ENCODE peak calls at places on chromosomes 2 and 18, in seven cellular contexts. One of them, this sample, is unnamed.

GRCh38 chr2:179226203-179226960 is 38.2 kb downstream of the SESTD1 start:
- DNase-seq in brain microvascular endothelial cell: no peak
- DNase-seq in pancreas: peak
- DNase-seq in GM12865: no peak
- DNase-seq in AG09309: no peak
- DNase-seq in WERI-Rb-1: no peak
- DNase-seq in lung: no peak
- DNase-seq in this sample: no peak

GRCh38 chr2:106147159-106147558 is 46.9 kb downstream of the UXS1 start:
- DNase-seq in WERI-Rb-1: no peak
- DNase-seq in pancreas: no peak
- DNase-seq in lung: no peak
- DNase-seq in AG09309: peak
- DNase-seq in brain microvascular endothelial cell: no peak
- DNase-seq in GM12865: no peak
- DNase-seq in this sample: peak

GRCh38 chr2:167057461-167057860 is 169.2 kb downstream of the XIRP2 start:
- DNase-seq in AG09309: no peak
- DNase-seq in GM12865: no peak
- DNase-seq in lung: no peak
- DNase-seq in WERI-Rb-1: no peak
- DNase-seq in brain microvascular endothelial cell: no peak
- DNase-seq in pancreas: no peak
- DNase-seq in this sample: peak

GRCh38 chr2:138490673-138491494 is 10.7 kb upstream of the SPOPL start:
- DNase-seq in GM12865: no peak
- DNase-seq in WERI-Rb-1: no peak
- DNase-seq in pancreas: no peak
- DNase-seq in AG09309: no peak
- DNase-seq in lung: no peak
- DNase-seq in brain microvascular endothelial cell: no peak
- DNase-seq in this sample: no peak

GRCh38 chr2:26932974-26933373 is 37.5 kb upstream of the MAPRE3 start:
- DNase-seq in pancreas: no peak
- DNase-seq in AG09309: no peak
- DNase-seq in brain microvascular endothelial cell: no peak
- DNase-seq in GM12865: no peak
- DNase-seq in lung: no peak
- DNase-seq in WERI-Rb-1: no peak
- DNase-seq in this sample: no peak

GRCh38 chr2:19651466-19651865 is 250.3 kb downstream of the TTC32 start:
- DNase-seq in brain microvascular endothelial cell: no peak
- DNase-seq in lung: no peak
- DNase-seq in GM12865: no peak
- DNase-seq in WERI-Rb-1: no peak
- DNase-seq in AG09309: no peak
- DNase-seq in pancreas: no peak
- DNase-seq in this sample: peak

GRCh38 chr2:20213651-20214565 is 11.0 kb downstream of the SDC1 start:
- DNase-seq in AG09309: no peak
- DNase-seq in brain microvascular endothelial cell: no peak
- DNase-seq in pancreas: no peak
- DNase-seq in WERI-Rb-1: peak
- DNase-seq in lung: no peak
- DNase-seq in GM12865: peak
- DNase-seq in this sample: no peak

GRCh38 chr2:73821227-73821626 is 7.5 kb upstream of the STAMBP start:
- DNase-seq in brain microvascular endothelial cell: no peak
- DNase-seq in lung: no peak
- DNase-seq in AG09309: no peak
- DNase-seq in pancreas: no peak
- DNase-seq in GM12865: peak
- DNase-seq in WERI-Rb-1: no peak
- DNase-seq in this sample: no peak

GRCh38 chr2:153077311-153077710 is 358.9 kb downstream of the ARL6IP6 start:
- DNase-seq in WERI-Rb-1: no peak
- DNase-seq in lung: no peak
- DNase-seq in pancreas: no peak
- DNase-seq in brain microvascular endothelial cell: no peak
- DNase-seq in AG09309: no peak
- DNase-seq in GM12865: no peak
- DNase-seq in this sample: no peak

GRCh38 chr2:169822785-169823392 is 1.8 kb downstream of the METTL5 start:
- DNase-seq in brain microvascular endothelial cell: no peak
- DNase-seq in AG09309: no peak
- DNase-seq in lung: no peak
- DNase-seq in WERI-Rb-1: no peak
- DNase-seq in GM12865: no peak
- DNase-seq in pancreas: no peak
- DNase-seq in this sample: no peak

GRCh38 chr18:54805571-54806334 is 22.5 kb upstream of the RAB27B start:
- DNase-seq in pancreas: no peak
- DNase-seq in AG09309: peak
- DNase-seq in WERI-Rb-1: no peak
- DNase-seq in GM12865: no peak
- DNase-seq in brain microvascular endothelial cell: peak
- DNase-seq in lung: no peak
- DNase-seq in this sample: peak

GRCh38 chr2:240404174-240404852 is 31.1 kb upstream of the GPC1 start:
- DNase-seq in lung: no peak
- DNase-seq in pancreas: no peak
- DNase-seq in GM12865: no peak
- DNase-seq in WERI-Rb-1: no peak
- DNase-seq in brain microvascular endothelial cell: no peak
- DNase-seq in AG09309: no peak
- DNase-seq in this sample: no peak

GRCh38 chr2:85429213-85429923 is 10.9 kb downstream of the SH2D6 start:
- DNase-seq in GM12865: no peak
- DNase-seq in brain microvascular endothelial cell: no peak
- DNase-seq in AG09309: no peak
- DNase-seq in pancreas: no peak
- DNase-seq in lung: no peak
- DNase-seq in WERI-Rb-1: no peak
- DNase-seq in this sample: no peak

GRCh38 chr2:168758970-168759820 is 43.2 kb upstream of the NOSTRIN start:
- DNase-seq in pancreas: no peak
- DNase-seq in brain microvascular endothelial cell: peak
- DNase-seq in WERI-Rb-1: no peak
- DNase-seq in AG09309: peak
- DNase-seq in GM12865: peak
- DNase-seq in lung: no peak
- DNase-seq in this sample: peak

GRCh38 chr2:128315829-128316776 is 2.6 kb downstream of the HS6ST1 start:
- DNase-seq in AG09309: no peak
- DNase-seq in pancreas: peak
- DNase-seq in brain microvascular endothelial cell: no peak
- DNase-seq in WERI-Rb-1: no peak
- DNase-seq in GM12865: peak
- DNase-seq in lung: peak
- DNase-seq in this sample: no peak

GRCh38 chr2:159615936-159616733 is at the start of gene BAZ2B:
- DNase-seq in lung: peak
- DNase-seq in brain microvascular endothelial cell: peak
- DNase-seq in GM12865: peak
- DNase-seq in pancreas: peak
- DNase-seq in WERI-Rb-1: peak
- DNase-seq in AG09309: peak
- DNase-seq in this sample: peak

GRCh38 chr2:24269270-24269669 is 91.1 kb downstream of the ITSN2 start:
- DNase-seq in GM12865: no peak
- DNase-seq in WERI-Rb-1: no peak
- DNase-seq in lung: no peak
- DNase-seq in pancreas: no peak
- DNase-seq in AG09309: no peak
- DNase-seq in brain microvascular endothelial cell: peak
- DNase-seq in this sample: no peak

GRCh38 chr18:58796205-58796604 is 68.5 kb upstream of the ZNF532 start:
- DNase-seq in lung: no peak
- DNase-seq in pancreas: no peak
- DNase-seq in WERI-Rb-1: no peak
- DNase-seq in GM12865: no peak
- DNase-seq in brain microvascular endothelial cell: no peak
- DNase-seq in AG09309: no peak
- DNase-seq in this sample: no peak

GRCh38 chr2:21395366-21395765 is 271.6 kb downstream of the TDRD15 start:
- DNase-seq in pancreas: no peak
- DNase-seq in AG09309: no peak
- DNase-seq in GM12865: peak
- DNase-seq in lung: no peak
- DNase-seq in WERI-Rb-1: peak
- DNase-seq in brain microvascular endothelial cell: no peak
- DNase-seq in this sample: no peak

GRCh38 chr18:35962320-35962719 is 10.2 kb upstream of the RMP24 start:
- DNase-seq in lung: no peak
- DNase-seq in brain microvascular endothelial cell: no peak
- DNase-seq in GM12865: no peak
- DNase-seq in AG09309: no peak
- DNase-seq in pancreas: no peak
- DNase-seq in WERI-Rb-1: no peak
- DNase-seq in this sample: no peak

GRCh38 chr2:100126897-100127401 is 15.4 kb downstream of the AFF3 start:
- DNase-seq in lung: peak
- DNase-seq in pancreas: no peak
- DNase-seq in WERI-Rb-1: peak
- DNase-seq in GM12865: no peak
- DNase-seq in brain microvascular endothelial cell: no peak
- DNase-seq in AG09309: no peak
- DNase-seq in this sample: no peak

GRCh38 chr2:100121124-100121718 is 21.2 kb downstream of the AFF3 start:
- DNase-seq in WERI-Rb-1: no peak
- DNase-seq in GM12865: no peak
- DNase-seq in lung: no peak
- DNase-seq in AG09309: no peak
- DNase-seq in pancreas: no peak
- DNase-seq in brain microvascular endothelial cell: no peak
- DNase-seq in this sample: no peak

GRCh38 chr2:100126172-100126571 is 16.2 kb downstream of the AFF3 start:
- DNase-seq in GM12865: no peak
- DNase-seq in WERI-Rb-1: peak
- DNase-seq in pancreas: no peak
- DNase-seq in AG09309: no peak
- DNase-seq in brain microvascular endothelial cell: peak
- DNase-seq in lung: peak
- DNase-seq in this sample: no peak

GRCh38 chr2:100124746-100125145 is 17.6 kb downstream of the AFF3 start:
- DNase-seq in WERI-Rb-1: no peak
- DNase-seq in lung: peak
- DNase-seq in brain microvascular endothelial cell: no peak
- DNase-seq in pancreas: no peak
- DNase-seq in GM12865: no peak
- DNase-seq in AG09309: no peak
- DNase-seq in this sample: no peak

DNA sequence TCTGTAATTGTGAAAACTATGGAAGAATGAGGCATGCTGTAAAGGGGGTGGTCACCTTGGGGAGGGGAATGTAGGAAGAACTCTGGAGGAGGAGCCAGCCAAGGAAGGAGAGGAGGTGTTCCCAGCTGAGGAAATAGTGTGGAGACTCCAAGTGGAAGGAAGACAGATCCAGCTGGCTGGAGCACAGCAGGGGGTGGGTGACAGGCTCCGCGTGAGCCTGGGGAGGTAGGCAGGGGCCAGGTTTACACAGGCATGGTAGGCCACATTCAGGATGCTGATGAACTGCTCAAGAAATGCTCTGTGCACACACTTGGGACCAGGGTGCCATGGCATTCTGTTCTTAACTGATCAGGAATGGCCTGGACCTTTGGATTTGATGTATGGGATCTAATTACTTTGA is 16.7 kb downstream of the AFF3 start:
- DNase-seq in WERI-Rb-1: no peak
- DNase-seq in brain microvascular endothelial cell: no peak
- DNase-seq in lung: no peak
- DNase-seq in GM12865: no peak
- DNase-seq in pancreas: no peak
- DNase-seq in AG09309: no peak
- DNase-seq in this sample: no peak
- H3K4me3 ChIP-seq in WERI-Rb-1: no peak
- H3K4me3 ChIP-seq in brain microvascular endothelial cell: no peak
- H3K4me3 ChIP-seq in lung: no peak
- H3K4me3 ChIP-seq in GM12865: no peak
- H3K4me3 ChIP-seq in pancreas: no peak
- H3K4me3 ChIP-seq in AG09309: no peak
- H3K4me3 ChIP-seq in this sample: no peak

GRCh38 chr2:217908544-217908943 is 94.3 kb downstream of the TNS1 start:
- DNase-seq in pancreas: no peak
- DNase-seq in GM12865: no peak
- DNase-seq in AG09309: no peak
- DNase-seq in WERI-Rb-1: no peak
- DNase-seq in brain microvascular endothelial cell: no peak
- DNase-seq in lung: no peak
- DNase-seq in this sample: no peak
- TF ChIP-seq CTCF in pancreas: no peak
- TF ChIP-seq CTCF in GM12865: no peak
- TF ChIP-seq CTCF in AG09309: no peak
- TF ChIP-seq CTCF in WERI-Rb-1: no peak
- TF ChIP-seq CTCF in brain microvascular endothelial cell: no peak
- TF ChIP-seq CTCF in lung: no peak
- TF ChIP-seq CTCF in this sample: no peak

GRCh38 chr2:235418918-235419317 is 74.9 kb upstream of the AGAP1 start:
- DNase-seq in lung: no peak
- DNase-seq in brain microvascular endothelial cell: no peak
- DNase-seq in AG09309: no peak
- DNase-seq in GM12865: no peak
- DNase-seq in pancreas: no peak
- DNase-seq in WERI-Rb-1: no peak
- DNase-seq in this sample: no peak
- H3K4me3 ChIP-seq in lung: no peak
- H3K4me3 ChIP-seq in brain microvascular endothelial cell: no peak
- H3K4me3 ChIP-seq in AG09309: no peak
- H3K4me3 ChIP-seq in GM12865: no peak
- H3K4me3 ChIP-seq in pancreas: no peak
- H3K4me3 ChIP-seq in WERI-Rb-1: no peak
- H3K4me3 ChIP-seq in this sample: no peak

GRCh38 chr2:235394278-235394828 is 99.5 kb upstream of the AGAP1 start:
- DNase-seq in GM12865: no peak
- DNase-seq in lung: no peak
- DNase-seq in WERI-Rb-1: no peak
- DNase-seq in pancreas: no peak
- DNase-seq in brain microvascular endothelial cell: peak
- DNase-seq in AG09309: peak
- DNase-seq in this sample: peak
- TF ChIP-seq CTCF in GM12865: no peak
- TF ChIP-seq CTCF in lung: no peak
- TF ChIP-seq CTCF in WERI-Rb-1: no peak
- TF ChIP-seq CTCF in pancreas: no peak
- TF ChIP-seq CTCF in brain microvascular endothelial cell: no peak
- TF ChIP-seq CTCF in AG09309: no peak
- TF ChIP-seq CTCF in this sample: no peak

This sample was measured in astrocyte of the spinal cord.